ENCODE peak calls at places on chromosomes 16 and 17, in six cellular contexts. C, L, T, Z, B and K are unnamed samples.

GRCh38 chr17:28225271-28225670 is 93.7 kb upstream of the TMEM97 start:
- DNase-seq in C (no peak), L (no peak), T (no peak), Z (no peak), B (no peak), K (no peak)

GRCh38 chr17:16406742-16407674 is 8.4 kb upstream of the TRPV2 start:
- DNase-seq in C (no peak), L (peak), T (no peak), Z (peak), B (peak), K (no peak)

GRCh38 chr16:14958970-14959369 is 15.9 kb upstream of the PDXDC1 start:
- DNase-seq in C (no peak), L (peak), T (no peak), Z (no peak), B (no peak), K (no peak)

GRCh38 chr17:58196610-58197009 is 4.1 kb downstream of the EPX start:
- DNase-seq in C (no peak), L (no peak), T (no peak), Z (no peak), B (no peak), K (no peak)

GRCh38 chr17:10316986-10317834 is 55.6 kb downstream of the MYH13 start:
- DNase-seq in C (peak), L (peak), T (peak), Z (peak), B (peak), K (peak)

GRCh38 chr17:79116575-79117368 is 42.1 kb downstream of the ENGASE start:
- DNase-seq in C (no peak), L (no peak), T (no peak), Z (no peak), B (no peak), K (no peak)

GRCh38 chr16:29804455-29805231 is 1.7 kb upstream of the MAZ start:
- DNase-seq in C (peak), L (no peak), T (peak), Z (peak), B (no peak), K (peak)

GRCh38 chr17:78759203-78759968 is 22.7 kb downstream of the CYTH1 start:
- DNase-seq in C (no peak), L (no peak), T (no peak), Z (peak), B (peak), K (peak)

GRCh38 chr17:79732804-79733691 is 2.3 kb downstream of the ENPP7 start:
- DNase-seq in C (peak), L (no peak), T (no peak), Z (no peak), B (no peak), K (peak)

GRCh38 chr16:80739523-80739922 is 64.9 kb downstream of the CDYL2 start:
- DNase-seq in C (no peak), L (no peak), T (no peak), Z (no peak), B (no peak), K (no peak)

GRCh38 chr16:88570691-88571092 is 489 bp downstream of the ZC3H18 start:
- DNase-seq in C (no peak), L (no peak), T (no peak), Z (no peak), B (no peak), K (no peak)

GRCh38 chr16:83027973-83028372 is 401.2 kb downstream of the CDH13 start:
- DNase-seq in C (no peak), L (no peak), T (no peak), Z (no peak), B (no peak), K (no peak)

GRCh38 chr17:15279011-15279477 is 13.9 kb upstream of the PMP22 start:
- DNase-seq in C (no peak), L (no peak), T (no peak), Z (no peak), B (no peak), K (no peak)

GRCh38 chr17:1872976-1873375 is 43.2 kb downstream of the RPA1 start:
- DNase-seq in C (no peak), L (no peak), T (no peak), Z (no peak), B (no peak), K (no peak)

GRCh38 chr17:67836205-67836987 is 11.1 kb downstream of the BPTF start:
- DNase-seq in C (no peak), L (no peak), T (no peak), Z (no peak), B (no peak), K (no peak)

GRCh38 chr16:8936421-8936820 is 27.3 kb downstream of the USP7 start:
- DNase-seq in C (no peak), L (no peak), T (no peak), Z (no peak), B (peak), K (peak)

GRCh38 chr17:6240601-6241000 is 170.4 kb downstream of the WSCD1 start:
- DNase-seq in C (no peak), L (peak), T (no peak), Z (no peak), B (no peak), K (no peak)

GRCh38 chr17:45989759-45990158 is 9.3 kb upstream of the STH start:
- DNase-seq in C (no peak), L (no peak), T (no peak), Z (no peak), B (no peak), K (no peak)

GRCh38 chr16:35751191-35751941 is 2292.0 kb downstream of the TP53TG3F start:
- DNase-seq in C (no peak), L (no peak), T (peak), Z (no peak), B (no peak), K (no peak)

GRCh38 chr16:56779956-56780355 is 50.0 kb downstream of the NUP93 start:
- DNase-seq in C (no peak), L (no peak), T (no peak), Z (no peak), B (no peak), K (no peak)

GRCh38 chr17:11608396-11608795 is 10.1 kb downstream of the DNAH9 start:
- DNase-seq in C (peak), L (no peak), T (peak), Z (peak), B (peak), K (peak)

GRCh38 chr17:27315796-27316465 is 22.0 kb downstream of the WSB1 start:
- DNase-seq in C (no peak), L (no peak), T (no peak), Z (no peak), B (no peak), K (no peak)

GRCh38 chr16:69904495-69905170 is 46.5 kb upstream of the CLEC18A start:
- DNase-seq in C (no peak), L (no peak), T (no peak), Z (no peak), B (no peak), K (peak)

GRCh38 chr17:57328109-57328882 is 72.0 kb downstream of the MSI2 start:
- DNase-seq in C (no peak), L (no peak), T (no peak), Z (no peak), B (no peak), K (no peak)

GRCh38 chr17:83096401-83097220 is 17.2 kb downstream of the METRNL start:
- DNase-seq in C (no peak), L (no peak), T (no peak), Z (no peak), B (no peak), K (peak)

GRCh38 chr16:15714393-15715172 is 64.5 kb downstream of the NDE1 start:
- DNase-seq in C (no peak), L (no peak), T (no peak), Z (no peak), B (no peak), K (no peak)

GRCh38 chr17:76670020-76670707 is 26.6 kb upstream of the ST6GALNAC1 start:
- DNase-seq in C (no peak), L (no peak), T (peak), Z (no peak), B (no peak), K (peak)

GRCh38 chr16:8512941-8513624 is 77.2 kb downstream of the TMEM114 start:
- DNase-seq in C (no peak), L (no peak), T (no peak), Z (no peak), B (no peak), K (no peak)

GRCh38 chr17:72501404-72502110 is 380.7 kb downstream of the SOX9 start:
- DNase-seq in C (no peak), L (no peak), T (no peak), Z (no peak), B (no peak), K (peak)

GRCh38 chr16:3873482-3874173 is 6.9 kb downstream of the CREBBP start:
- DNase-seq in C (no peak), L (no peak), T (no peak), Z (no peak), B (no peak), K (no peak)

GRCh38 chr17:81854974-81855774 is 5.2 kb downstream of the P4HB start:
- DNase-seq in C (no peak), L (no peak), T (no peak), Z (no peak), B (peak), K (peak)

GRCh38 chr17:50659220-50659619 is 24.5 kb downstream of the ABCC3 start:
- DNase-seq in C (no peak), L (peak), T (peak), Z (no peak), B (no peak), K (no peak)

GRCh38 chr16:24273511-24273910 is 17.4 kb downstream of the CACNG3 start:
- DNase-seq in C (no peak), L (no peak), T (no peak), Z (no peak), B (no peak), K (no peak)

GRCh38 chr16:65618335-65618734 is 496.5 kb upstream of the CDH11 start:
- DNase-seq in C (no peak), L (no peak), T (no peak), Z (no peak), B (peak), K (no peak)

DNA sequence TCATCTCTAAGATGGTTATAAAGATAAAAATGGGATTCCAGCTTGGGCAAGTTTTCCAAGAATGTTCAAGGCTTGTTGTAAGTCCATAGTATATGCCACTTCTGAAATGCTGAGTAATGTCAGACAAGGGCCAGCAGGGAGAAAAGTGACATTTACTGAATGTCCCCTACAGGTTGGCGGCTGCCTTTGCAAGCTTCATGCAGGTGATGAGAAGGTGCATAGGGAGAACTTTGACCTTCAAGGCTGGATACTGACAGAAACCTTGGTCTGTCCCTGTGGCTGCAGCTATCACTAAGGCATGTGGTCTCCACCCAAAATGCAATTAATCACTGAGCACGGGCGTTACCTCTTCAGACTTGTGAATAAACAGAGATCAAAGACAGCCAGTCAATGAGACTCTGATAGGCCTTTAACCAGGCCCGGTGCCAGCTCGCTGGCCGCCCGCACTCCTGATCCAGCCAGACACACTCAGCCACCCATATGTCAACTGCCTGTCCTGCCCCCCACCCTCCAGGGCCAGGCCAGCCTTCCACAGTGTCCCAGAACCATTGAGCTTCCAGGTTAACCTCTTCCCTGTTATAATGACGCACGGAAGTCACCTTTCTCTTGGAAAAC is 26.9 kb upstream of the AXIN2 start:
- DNase-seq in C (no peak), L (no peak), T (no peak), Z (no peak), B (no peak), K (peak)
- TF ChIP-seq EP300 in C (no peak), L (no peak), T (no peak), Z (no peak), B (no peak), K (no peak)

GRCh38 chr17:61459968-61460718 is 7.9 kb downstream of the TBX4 start:
- DNase-seq in C (no peak), L (peak), T (peak), Z (no peak), B (no peak), K (no peak)

GRCh38 chr17:61462734-61463067 is 10.5 kb downstream of the TBX4 start:
- DNase-seq in C (no peak), L (no peak), T (peak), Z (no peak), B (no peak), K (no peak)

GRCh38 chr17:61460796-61461585 is 8.8 kb downstream of the TBX4 start:
- DNase-seq in C (no peak), L (peak), T (peak), Z (no peak), B (no peak), K (no peak)

GRCh38 chr17:61461967-61462733 is 9.9 kb downstream of the TBX4 start:
- DNase-seq in C (no peak), L (peak), T (peak), Z (no peak), B (peak), K (no peak)

DNA sequence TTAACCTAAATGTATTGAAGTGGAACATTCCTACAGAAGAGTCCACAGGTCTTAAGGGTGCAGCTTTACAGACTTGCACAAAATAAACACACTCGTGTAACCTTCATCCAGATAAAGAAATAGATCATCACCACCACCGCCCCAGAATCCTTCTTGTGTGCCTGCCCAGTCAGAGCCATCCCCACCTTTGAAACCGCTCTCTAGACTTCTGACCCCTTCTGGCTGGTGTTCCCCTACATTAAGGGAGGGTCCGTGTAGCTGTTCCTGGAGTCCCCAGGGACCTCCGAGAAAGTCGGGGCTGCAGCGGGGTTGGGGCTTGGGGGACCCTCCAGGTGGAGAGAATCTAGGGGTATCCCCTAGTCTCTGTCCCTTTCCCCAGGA is 9.4 kb downstream of the TBX4 start:
- DNase-seq in C (no peak), L (no peak), T (peak), Z (no peak), B (peak), K (no peak)
- H3K4me3 ChIP-seq in C (peak), L (peak), T (no peak), Z (no peak), B (no peak), K (no peak)

DNA sequence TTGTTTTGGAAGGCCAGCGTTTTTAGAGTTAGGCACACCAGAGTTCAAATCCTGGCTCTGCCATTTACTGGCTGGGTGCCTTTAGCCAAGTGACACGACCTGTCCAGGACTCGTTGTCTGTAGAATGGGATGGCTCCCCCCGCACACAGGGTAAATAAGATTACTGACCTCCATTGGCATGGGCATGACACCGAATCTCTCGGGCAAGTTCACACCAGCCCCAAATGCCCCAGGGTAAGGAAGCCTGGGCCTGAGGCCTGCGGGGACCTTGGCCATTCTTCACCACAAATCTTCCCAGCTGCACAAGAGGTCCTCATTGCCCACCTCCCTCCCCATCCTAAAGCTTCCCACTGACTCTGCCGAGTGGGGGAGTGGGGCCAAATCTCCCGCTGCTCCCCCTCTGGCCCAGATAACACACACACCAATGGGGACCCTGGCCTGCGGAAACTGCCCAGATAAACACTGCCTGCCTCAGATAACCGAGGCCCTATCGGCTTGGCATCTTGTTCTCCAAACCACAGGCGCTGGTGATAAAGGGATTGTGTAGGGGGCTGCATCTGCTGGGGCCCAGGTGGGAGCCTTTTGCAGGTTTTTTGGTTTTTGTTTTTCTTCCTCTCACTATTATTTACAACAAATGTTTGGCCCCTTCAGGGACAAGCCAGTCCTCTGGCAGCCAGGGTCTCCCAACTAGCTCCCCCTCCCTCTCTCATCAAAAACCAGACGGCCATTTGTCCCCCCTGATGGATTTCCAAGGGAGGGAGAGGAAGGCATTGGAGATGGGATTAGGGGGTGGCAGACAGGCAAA is 75.0 kb upstream of the LHX1 start:
- DNase-seq in C (no peak), L (no peak), T (no peak), Z (no peak), B (peak), K (no peak)
- TF ChIP-seq EP300 in C (no peak), L (no peak), T (no peak), Z (no peak), B (no peak), K (no peak)

GRCh38 chr17:44989552-44990138 is 21.5 kb upstream of the C1QL1 start:
- DNase-seq in C (no peak), L (no peak), T (no peak), Z (no peak), B (no peak), K (no peak)
- H3K4me3 ChIP-seq in C (no peak), L (no peak), T (no peak), Z (no peak), B (no peak), K (no peak)

GRCh38 chr16:53098526-53099317 is 43.9 kb downstream of the CHD9 start:
- DNase-seq in C (peak), L (peak), T (peak), Z (peak), B (peak), K (peak)
- TF ChIP-seq EP300 in C (peak), L (no peak), T (no peak), Z (no peak), B (peak), K (no peak)

GRCh38 chr17:74205274-74205673 is 1.8 kb downstream of the RPL38 start:
- DNase-seq in C (no peak), L (no peak), T (no peak), Z (no peak), B (no peak), K (no peak)
- H3K4me3 ChIP-seq in C (peak), L (no peak), T (no peak), Z (no peak), B (peak), K (peak)

GRCh38 chr16:71482569-71482968 is 6.6 kb downstream of the ZNF19 start:
- DNase-seq in C (no peak), L (no peak), T (no peak), Z (no peak), B (no peak), K (no peak)

GRCh38 chr16:71479420-71479819 is 9.7 kb downstream of the ZNF19 start:
- DNase-seq in C (no peak), L (no peak), T (no peak), Z (no peak), B (peak), K (no peak)

GRCh38 chr16:71489122-71489521 is at the start of gene ZNF19:
- DNase-seq in C (no peak), L (no peak), T (no peak), Z (no peak), B (no peak), K (no peak)

DNA sequence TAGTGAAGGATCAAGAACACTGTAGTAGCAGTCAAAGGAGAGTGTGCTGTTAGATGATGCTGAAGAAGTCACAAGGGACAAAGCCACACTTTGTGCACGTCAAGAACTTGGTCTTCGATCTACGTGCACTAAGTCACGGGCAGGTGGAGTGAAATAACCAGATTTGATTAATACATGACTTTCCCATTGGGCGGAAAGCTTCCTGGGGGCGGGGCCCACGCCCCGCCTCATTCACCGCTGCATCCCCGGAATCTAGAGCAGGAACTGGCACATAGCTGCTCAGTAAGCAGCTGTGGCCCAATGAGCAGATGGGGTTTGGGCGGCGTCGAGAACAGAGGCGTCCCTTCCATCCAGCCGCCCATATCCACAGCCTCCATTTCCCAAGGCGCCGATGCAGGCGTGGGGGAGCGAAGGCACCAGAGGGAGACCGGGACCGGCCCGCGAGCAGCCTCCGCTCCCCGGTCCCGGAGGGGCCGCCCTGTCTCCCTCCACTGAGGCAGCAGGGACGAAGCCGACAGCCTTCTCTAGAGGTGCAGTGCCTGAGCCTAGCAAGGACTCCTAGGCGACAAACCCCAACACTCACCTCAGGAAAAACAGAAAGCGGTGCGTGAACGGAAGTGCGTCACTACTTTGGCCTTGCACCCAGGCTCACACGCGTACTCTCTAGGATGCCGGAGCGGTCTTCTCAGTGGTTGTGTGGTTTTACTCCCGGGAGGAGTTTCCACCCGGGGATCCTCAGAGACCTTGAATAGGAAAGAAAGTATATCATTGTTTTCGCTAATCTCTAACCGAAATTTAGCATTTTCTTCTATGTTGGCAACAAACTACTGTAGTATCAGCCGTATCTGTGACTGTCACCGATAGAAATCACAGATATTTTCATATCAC is 4.9 kb downstream of the ZNF19 start:
- DNase-seq in C (peak), L (peak), T (peak), Z (peak), B (peak), K (peak)
- TF ChIP-seq EP300 in C (peak), L (no peak), T (no peak), Z (no peak), B (no peak), K (no peak)

GRCh38 chr16:28609631-28610594 is at the start of gene SULT1A1:
- DNase-seq in C (peak), L (no peak), T (peak), Z (no peak), B (peak), K (peak)

GRCh38 chr16:28607116-28607623 is 2.7 kb downstream of the SULT1A1 start:
- DNase-seq in C (no peak), L (no peak), T (peak), Z (peak), B (no peak), K (no peak)

GRCh38 chr16:28606291-28607115 is 3.3 kb downstream of the SULT1A1 start:
- DNase-seq in C (no peak), L (no peak), T (peak), Z (no peak), B (no peak), K (no peak)

GRCh38 chr16:28616636-28617035 is 6.8 kb upstream of the SULT1A1 start:
- DNase-seq in C (no peak), L (no peak), T (no peak), Z (no peak), B (no peak), K (no peak)

GRCh38 chr16:28610595-28611270 is 889 bp upstream of the SULT1A1 start:
- DNase-seq in C (no peak), L (no peak), T (no peak), Z (no peak), B (no peak), K (peak)
- H3K4me3 ChIP-seq in C (no peak), L (no peak), T (no peak), Z (no peak), B (no peak), K (no peak)